ENCODE peak calls at places on chromosome 7, in six cellular contexts. One of them, this sample, is unnamed.

GRCh38 chr7:132030883-132031282 is 474.5 kb upstream of the PODXL start:
- DNase-seq in Panc1: no peak
- DNase-seq in NCI-H748 treated with DMSO at 0.1 percent for 48 hours: no peak
- DNase-seq in OCI-LY7: no peak
- DNase-seq in LoVo: no peak
- DNase-seq in MCF 10A: no peak
- DNase-seq in this sample: no peak

GRCh38 chr7:37311282-37311868 is 137.3 kb downstream of the ELMO1 start:
- DNase-seq in Panc1: no peak
- DNase-seq in NCI-H748 treated with DMSO at 0.1 percent for 48 hours: no peak
- DNase-seq in OCI-LY7: no peak
- DNase-seq in LoVo: no peak
- DNase-seq in MCF 10A: peak
- DNase-seq in this sample: peak

GRCh38 chr7:37671871-37672270 is 11.7 kb upstream of the GPR141 start:
- DNase-seq in Panc1: no peak
- DNase-seq in NCI-H748 treated with DMSO at 0.1 percent for 48 hours: no peak
- DNase-seq in OCI-LY7: no peak
- DNase-seq in LoVo: no peak
- DNase-seq in MCF 10A: no peak
- DNase-seq in this sample: no peak

GRCh38 chr7:87451187-87451586 is 24.3 kb downstream of the ABCB4 start:
- DNase-seq in Panc1: no peak
- DNase-seq in NCI-H748 treated with DMSO at 0.1 percent for 48 hours: no peak
- DNase-seq in OCI-LY7: no peak
- DNase-seq in LoVo: no peak
- DNase-seq in MCF 10A: no peak
- DNase-seq in this sample: no peak

GRCh38 chr7:65295409-65295808 is 78.2 kb upstream of the ZNF92 start:
- DNase-seq in Panc1: no peak
- DNase-seq in NCI-H748 treated with DMSO at 0.1 percent for 48 hours: no peak
- DNase-seq in OCI-LY7: no peak
- DNase-seq in LoVo: no peak
- DNase-seq in MCF 10A: no peak
- DNase-seq in this sample: no peak

GRCh38 chr7:46239856-46240255 is 318.8 kb upstream of the IGFBP3 start:
- DNase-seq in Panc1: no peak
- DNase-seq in NCI-H748 treated with DMSO at 0.1 percent for 48 hours: no peak
- DNase-seq in OCI-LY7: no peak
- DNase-seq in LoVo: no peak
- DNase-seq in MCF 10A: no peak
- DNase-seq in this sample: no peak

GRCh38 chr7:28808786-28809533 is 149.2 kb downstream of the TRIL start:
- DNase-seq in Panc1: no peak
- DNase-seq in NCI-H748 treated with DMSO at 0.1 percent for 48 hours: no peak
- DNase-seq in OCI-LY7: peak
- DNase-seq in LoVo: no peak
- DNase-seq in MCF 10A: no peak
- DNase-seq in this sample: no peak

GRCh38 chr7:111027396-111027795 is 63.5 kb upstream of the LRRN3 start:
- DNase-seq in Panc1: no peak
- DNase-seq in NCI-H748 treated with DMSO at 0.1 percent for 48 hours: no peak
- DNase-seq in OCI-LY7: no peak
- DNase-seq in LoVo: no peak
- DNase-seq in MCF 10A: no peak
- DNase-seq in this sample: no peak

GRCh38 chr7:51802698-51803097 is 486.1 kb upstream of the COBL start:
- DNase-seq in Panc1: no peak
- DNase-seq in NCI-H748 treated with DMSO at 0.1 percent for 48 hours: peak
- DNase-seq in OCI-LY7: no peak
- DNase-seq in LoVo: no peak
- DNase-seq in MCF 10A: no peak
- DNase-seq in this sample: no peak

GRCh38 chr7:133650487-133651292 is 397.8 kb downstream of the EXOC4 start:
- DNase-seq in Panc1: no peak
- DNase-seq in NCI-H748 treated with DMSO at 0.1 percent for 48 hours: no peak
- DNase-seq in OCI-LY7: no peak
- DNase-seq in LoVo: no peak
- DNase-seq in MCF 10A: peak
- DNase-seq in this sample: no peak

GRCh38 chr7:108196004-108196403 is 65.8 kb upstream of the LAMB4 start:
- DNase-seq in Panc1: no peak
- DNase-seq in NCI-H748 treated with DMSO at 0.1 percent for 48 hours: no peak
- DNase-seq in OCI-LY7: no peak
- DNase-seq in LoVo: no peak
- DNase-seq in MCF 10A: peak
- DNase-seq in this sample: no peak

GRCh38 chr7:820341-820740 is 11.9 kb upstream of the SUN1 start:
- DNase-seq in Panc1: no peak
- DNase-seq in NCI-H748 treated with DMSO at 0.1 percent for 48 hours: no peak
- DNase-seq in OCI-LY7: no peak
- DNase-seq in LoVo: no peak
- DNase-seq in MCF 10A: no peak
- DNase-seq in this sample: no peak

GRCh38 chr7:138126928-138127327 is 50.7 kb downstream of the AKR1D1 start:
- DNase-seq in Panc1: no peak
- DNase-seq in NCI-H748 treated with DMSO at 0.1 percent for 48 hours: no peak
- DNase-seq in OCI-LY7: no peak
- DNase-seq in LoVo: no peak
- DNase-seq in MCF 10A: no peak
- DNase-seq in this sample: peak

GRCh38 chr7:6015917-6016652 is 7.0 kb downstream of the AIMP2 start:
- DNase-seq in Panc1: peak
- DNase-seq in NCI-H748 treated with DMSO at 0.1 percent for 48 hours: no peak
- DNase-seq in OCI-LY7: peak
- DNase-seq in LoVo: peak
- DNase-seq in MCF 10A: peak
- DNase-seq in this sample: peak

GRCh38 chr7:2477447-2478386 is 1.5 kb upstream of the GRIFIN start:
- DNase-seq in Panc1: no peak
- DNase-seq in NCI-H748 treated with DMSO at 0.1 percent for 48 hours: no peak
- DNase-seq in OCI-LY7: no peak
- DNase-seq in LoVo: no peak
- DNase-seq in MCF 10A: peak
- DNase-seq in this sample: peak

GRCh38 chr7:100158229-100159098 is at the start of gene TRAPPC14:
- DNase-seq in Panc1: no peak
- DNase-seq in NCI-H748 treated with DMSO at 0.1 percent for 48 hours: peak
- DNase-seq in OCI-LY7: peak
- DNase-seq in LoVo: peak
- DNase-seq in MCF 10A: peak
- DNase-seq in this sample: peak

GRCh38 chr7:37112210-37112609 is 336.5 kb downstream of the ELMO1 start:
- DNase-seq in Panc1: no peak
- DNase-seq in NCI-H748 treated with DMSO at 0.1 percent for 48 hours: no peak
- DNase-seq in OCI-LY7: no peak
- DNase-seq in LoVo: no peak
- DNase-seq in MCF 10A: no peak
- DNase-seq in this sample: no peak

GRCh38 chr7:83355143-83355542 is 192.5 kb upstream of the PCLO start:
- DNase-seq in Panc1: no peak
- DNase-seq in NCI-H748 treated with DMSO at 0.1 percent for 48 hours: no peak
- DNase-seq in OCI-LY7: no peak
- DNase-seq in LoVo: no peak
- DNase-seq in MCF 10A: no peak
- DNase-seq in this sample: no peak

GRCh38 chr7:129188372-129188891 is at the start of gene SMO:
- DNase-seq in Panc1: no peak
- DNase-seq in NCI-H748 treated with DMSO at 0.1 percent for 48 hours: no peak
- DNase-seq in OCI-LY7: no peak
- DNase-seq in LoVo: no peak
- DNase-seq in MCF 10A: no peak
- DNase-seq in this sample: peak

GRCh38 chr7:42262907-42263466 is 26.0 kb upstream of the GLI3 start:
- DNase-seq in Panc1: no peak
- DNase-seq in NCI-H748 treated with DMSO at 0.1 percent for 48 hours: no peak
- DNase-seq in OCI-LY7: no peak
- DNase-seq in LoVo: no peak
- DNase-seq in MCF 10A: peak
- DNase-seq in this sample: no peak

GRCh38 chr7:123024989-123025758 is 29.7 kb upstream of the TAS2R16 start:
- DNase-seq in Panc1: no peak
- DNase-seq in NCI-H748 treated with DMSO at 0.1 percent for 48 hours: no peak
- DNase-seq in OCI-LY7: no peak
- DNase-seq in LoVo: peak
- DNase-seq in MCF 10A: peak
- DNase-seq in this sample: no peak

GRCh38 chr7:114944742-114945625 is 23.1 kb downstream of the MDFIC start:
- DNase-seq in Panc1: no peak
- DNase-seq in NCI-H748 treated with DMSO at 0.1 percent for 48 hours: no peak
- DNase-seq in OCI-LY7: no peak
- DNase-seq in LoVo: no peak
- DNase-seq in MCF 10A: no peak
- DNase-seq in this sample: no peak

GRCh38 chr7:117837841-117838240 is 35.4 kb downstream of the CTTNBP2 start:
- DNase-seq in Panc1: no peak
- DNase-seq in NCI-H748 treated with DMSO at 0.1 percent for 48 hours: no peak
- DNase-seq in OCI-LY7: no peak
- DNase-seq in LoVo: no peak
- DNase-seq in MCF 10A: no peak
- DNase-seq in this sample: no peak

GRCh38 chr7:78970440-78970916 is 483.0 kb downstream of the MAGI2 start:
- DNase-seq in Panc1: peak
- DNase-seq in NCI-H748 treated with DMSO at 0.1 percent for 48 hours: no peak
- DNase-seq in OCI-LY7: no peak
- DNase-seq in LoVo: no peak
- DNase-seq in MCF 10A: no peak
- DNase-seq in this sample: no peak

GRCh38 chr7:2511769-2512168 is 7.8 kb upstream of the LFNG start:
- DNase-seq in Panc1: no peak
- DNase-seq in NCI-H748 treated with DMSO at 0.1 percent for 48 hours: no peak
- DNase-seq in OCI-LY7: no peak
- DNase-seq in LoVo: no peak
- DNase-seq in MCF 10A: no peak
- DNase-seq in this sample: no peak

GRCh38 chr7:127914693-127915092 is 116.5 kb downstream of the LRRC4 start:
- DNase-seq in Panc1: no peak
- DNase-seq in NCI-H748 treated with DMSO at 0.1 percent for 48 hours: no peak
- DNase-seq in OCI-LY7: no peak
- DNase-seq in LoVo: no peak
- DNase-seq in MCF 10A: no peak
- DNase-seq in this sample: no peak

GRCh38 chr7:152678133-152678645 is 2.2 kb upstream of the XRCC2 start:
- DNase-seq in Panc1: no peak
- DNase-seq in NCI-H748 treated with DMSO at 0.1 percent for 48 hours: no peak
- DNase-seq in OCI-LY7: no peak
- DNase-seq in LoVo: no peak
- DNase-seq in MCF 10A: no peak
- DNase-seq in this sample: no peak

GRCh38 chr7:20474244-20474643 is 141.2 kb upstream of the ABCB5 start:
- DNase-seq in Panc1: no peak
- DNase-seq in NCI-H748 treated with DMSO at 0.1 percent for 48 hours: no peak
- DNase-seq in OCI-LY7: no peak
- DNase-seq in LoVo: no peak
- DNase-seq in MCF 10A: no peak
- DNase-seq in this sample: no peak

GRCh38 chr7:139396323-139396951 is 36.7 kb downstream of the LUC7L2 start:
- DNase-seq in Panc1: no peak
- DNase-seq in NCI-H748 treated with DMSO at 0.1 percent for 48 hours: no peak
- DNase-seq in OCI-LY7: no peak
- DNase-seq in LoVo: no peak
- DNase-seq in MCF 10A: peak
- DNase-seq in this sample: no peak

This sample was measured in ACHN.